ENCODE peak calls at places on chromosomes 5 and 9, in four cellular contexts. One of them, this sample, is unnamed.

GRCh38 chr5:133706732-133707430 is 94.5 kb upstream of the FSTL4 start:
- DNase-seq in activated CD8-positive, alpha-beta T cell treated with anti-CD3 and anti-CD28 coated beads for 36 hours: no peak
- DNase-seq in SJSA1: no peak
- DNase-seq in body of pancreas: no peak
- DNase-seq in this sample: no peak

GRCh38 chr5:133487093-133487492 is 125.2 kb downstream of the FSTL4 start:
- DNase-seq in activated CD8-positive, alpha-beta T cell treated with anti-CD3 and anti-CD28 coated beads for 36 hours: no peak
- DNase-seq in SJSA1: no peak
- DNase-seq in body of pancreas: no peak
- DNase-seq in this sample: no peak

GRCh38 chr5:153122416-153122815 is 368.1 kb upstream of the GRIA1 start:
- DNase-seq in activated CD8-positive, alpha-beta T cell treated with anti-CD3 and anti-CD28 coated beads for 36 hours: no peak
- DNase-seq in SJSA1: no peak
- DNase-seq in body of pancreas: no peak
- DNase-seq in this sample: no peak

GRCh38 chr9:107190031-107190935 is 92.8 kb upstream of the RAD23B start:
- DNase-seq in activated CD8-positive, alpha-beta T cell treated with anti-CD3 and anti-CD28 coated beads for 36 hours: no peak
- DNase-seq in SJSA1: peak
- DNase-seq in body of pancreas: no peak
- DNase-seq in this sample: no peak

GRCh38 chr9:32811251-32811650 is 27.9 kb downstream of the TMEM215 start:
- DNase-seq in activated CD8-positive, alpha-beta T cell treated with anti-CD3 and anti-CD28 coated beads for 36 hours: no peak
- DNase-seq in SJSA1: no peak
- DNase-seq in body of pancreas: no peak
- DNase-seq in this sample: no peak

GRCh38 chr5:75707911-75708509 is 9.2 kb downstream of the POC5 start:
- DNase-seq in activated CD8-positive, alpha-beta T cell treated with anti-CD3 and anti-CD28 coated beads for 36 hours: no peak
- DNase-seq in SJSA1: no peak
- DNase-seq in body of pancreas: no peak
- DNase-seq in this sample: no peak

GRCh38 chr5:179553875-179554274 is 3.5 kb downstream of the RUFY1 start:
- DNase-seq in activated CD8-positive, alpha-beta T cell treated with anti-CD3 and anti-CD28 coated beads for 36 hours: no peak
- DNase-seq in SJSA1: no peak
- DNase-seq in body of pancreas: no peak
- DNase-seq in this sample: no peak

GRCh38 chr9:137299938-137300337 is 2.1 kb downstream of the NRARP start:
- DNase-seq in activated CD8-positive, alpha-beta T cell treated with anti-CD3 and anti-CD28 coated beads for 36 hours: no peak
- DNase-seq in SJSA1: no peak
- DNase-seq in body of pancreas: peak
- DNase-seq in this sample: no peak

GRCh38 chr9:11128156-11128555 is 515.4 kb upstream of the PTPRD start:
- DNase-seq in activated CD8-positive, alpha-beta T cell treated with anti-CD3 and anti-CD28 coated beads for 36 hours: no peak
- DNase-seq in SJSA1: no peak
- DNase-seq in body of pancreas: no peak
- DNase-seq in this sample: no peak

GRCh38 chr5:9596833-9597232 is 33.3 kb downstream of the TAS2R1 start:
- DNase-seq in activated CD8-positive, alpha-beta T cell treated with anti-CD3 and anti-CD28 coated beads for 36 hours: no peak
- DNase-seq in SJSA1: peak
- DNase-seq in body of pancreas: peak
- DNase-seq in this sample: no peak

GRCh38 chr5:129460951-129461815 is 1.1 kb downstream of the ADAMTS19 start:
- DNase-seq in activated CD8-positive, alpha-beta T cell treated with anti-CD3 and anti-CD28 coated beads for 36 hours: peak
- DNase-seq in SJSA1: no peak
- DNase-seq in body of pancreas: peak
- DNase-seq in this sample: peak

GRCh38 chr9:69621735-69622460 is 50.3 kb downstream of the APBA1 start:
- DNase-seq in activated CD8-positive, alpha-beta T cell treated with anti-CD3 and anti-CD28 coated beads for 36 hours: no peak
- DNase-seq in SJSA1: no peak
- DNase-seq in body of pancreas: no peak
- DNase-seq in this sample: no peak

GRCh38 chr5:91382530-91383026 is 539 bp downstream of the ARRDC3 start:
- DNase-seq in activated CD8-positive, alpha-beta T cell treated with anti-CD3 and anti-CD28 coated beads for 36 hours: peak
- DNase-seq in SJSA1: peak
- DNase-seq in body of pancreas: peak
- DNase-seq in this sample: no peak

GRCh38 chr9:107345327-107345726 is 62.2 kb downstream of the RAD23B start:
- DNase-seq in activated CD8-positive, alpha-beta T cell treated with anti-CD3 and anti-CD28 coated beads for 36 hours: no peak
- DNase-seq in SJSA1: no peak
- DNase-seq in body of pancreas: no peak
- DNase-seq in this sample: no peak

GRCh38 chr5:5276471-5276870 is 136.3 kb downstream of the ADAMTS16 start:
- DNase-seq in activated CD8-positive, alpha-beta T cell treated with anti-CD3 and anti-CD28 coated beads for 36 hours: no peak
- DNase-seq in SJSA1: no peak
- DNase-seq in body of pancreas: no peak
- DNase-seq in this sample: no peak

GRCh38 chr9:18658764-18659705 is 185.1 kb downstream of the ADAMTSL1 start:
- DNase-seq in activated CD8-positive, alpha-beta T cell treated with anti-CD3 and anti-CD28 coated beads for 36 hours: no peak
- DNase-seq in SJSA1: peak
- DNase-seq in body of pancreas: no peak
- DNase-seq in this sample: no peak

GRCh38 chr9:126151031-126151670 is 175.5 kb upstream of the MVB12B start:
- DNase-seq in activated CD8-positive, alpha-beta T cell treated with anti-CD3 and anti-CD28 coated beads for 36 hours: no peak
- DNase-seq in SJSA1: no peak
- DNase-seq in body of pancreas: peak
- DNase-seq in this sample: no peak

GRCh38 chr5:73442152-73442860 is 6.3 kb downstream of the FOXD1 start:
- DNase-seq in activated CD8-positive, alpha-beta T cell treated with anti-CD3 and anti-CD28 coated beads for 36 hours: no peak
- DNase-seq in SJSA1: no peak
- DNase-seq in body of pancreas: no peak
- DNase-seq in this sample: no peak

GRCh38 chr5:156312897-156313680 is 13.9 kb upstream of the SGCD start:
- DNase-seq in activated CD8-positive, alpha-beta T cell treated with anti-CD3 and anti-CD28 coated beads for 36 hours: no peak
- DNase-seq in SJSA1: no peak
- DNase-seq in body of pancreas: no peak
- DNase-seq in this sample: no peak

GRCh38 chr9:112299514-112299913 is 33.9 kb downstream of the PTBP3 start:
- DNase-seq in activated CD8-positive, alpha-beta T cell treated with anti-CD3 and anti-CD28 coated beads for 36 hours: no peak
- DNase-seq in SJSA1: no peak
- DNase-seq in body of pancreas: no peak
- DNase-seq in this sample: no peak

GRCh38 chr9:97109194-97109811 is 70.4 kb upstream of the CTSV start:
- DNase-seq in activated CD8-positive, alpha-beta T cell treated with anti-CD3 and anti-CD28 coated beads for 36 hours: peak
- DNase-seq in SJSA1: no peak
- DNase-seq in body of pancreas: peak
- DNase-seq in this sample: peak

GRCh38 chr9:134388976-134389375 is 62.7 kb downstream of the RXRA start:
- DNase-seq in activated CD8-positive, alpha-beta T cell treated with anti-CD3 and anti-CD28 coated beads for 36 hours: no peak
- DNase-seq in SJSA1: no peak
- DNase-seq in body of pancreas: no peak
- DNase-seq in this sample: no peak

GRCh38 chr9:104977168-104977567 is 49.2 kb upstream of the ABCA1 start:
- DNase-seq in activated CD8-positive, alpha-beta T cell treated with anti-CD3 and anti-CD28 coated beads for 36 hours: no peak
- DNase-seq in SJSA1: no peak
- DNase-seq in body of pancreas: no peak
- DNase-seq in this sample: no peak

GRCh38 chr5:154205441-154206117 is 15.0 kb downstream of the GALNT10 start:
- DNase-seq in activated CD8-positive, alpha-beta T cell treated with anti-CD3 and anti-CD28 coated beads for 36 hours: no peak
- DNase-seq in SJSA1: peak
- DNase-seq in body of pancreas: no peak
- DNase-seq in this sample: no peak

GRCh38 chr9:90023861-90024260 is 419.0 kb downstream of the GADD45G start:
- DNase-seq in activated CD8-positive, alpha-beta T cell treated with anti-CD3 and anti-CD28 coated beads for 36 hours: no peak
- DNase-seq in SJSA1: no peak
- DNase-seq in body of pancreas: no peak
- DNase-seq in this sample: no peak

GRCh38 chr5:17190242-17190778 is 27.1 kb upstream of the BASP1 start:
- DNase-seq in activated CD8-positive, alpha-beta T cell treated with anti-CD3 and anti-CD28 coated beads for 36 hours: no peak
- DNase-seq in SJSA1: peak
- DNase-seq in body of pancreas: no peak
- DNase-seq in this sample: no peak

GRCh38 chr9:72979405-72980100 is 26.7 kb upstream of the ALDH1A1 start:
- DNase-seq in activated CD8-positive, alpha-beta T cell treated with anti-CD3 and anti-CD28 coated beads for 36 hours: no peak
- DNase-seq in SJSA1: no peak
- DNase-seq in body of pancreas: no peak
- DNase-seq in this sample: no peak

GRCh38 chr5:126855266-126855665 is 78.3 kb downstream of the LMNB1 start:
- DNase-seq in activated CD8-positive, alpha-beta T cell treated with anti-CD3 and anti-CD28 coated beads for 36 hours: peak
- DNase-seq in SJSA1: no peak
- DNase-seq in body of pancreas: no peak
- DNase-seq in this sample: no peak

GRCh38 chr5:27341342-27341741 is 303.0 kb upstream of the CDH9 start:
- DNase-seq in activated CD8-positive, alpha-beta T cell treated with anti-CD3 and anti-CD28 coated beads for 36 hours: no peak
- DNase-seq in SJSA1: no peak
- DNase-seq in body of pancreas: no peak
- DNase-seq in this sample: no peak

GRCh38 chr5:176778921-176779465 is 31.4 kb upstream of the UNC5A start:
- DNase-seq in activated CD8-positive, alpha-beta T cell treated with anti-CD3 and anti-CD28 coated beads for 36 hours: no peak
- DNase-seq in SJSA1: no peak
- DNase-seq in body of pancreas: no peak
- DNase-seq in this sample: no peak

GRCh38 chr9:137194909-137195308 is 5.6 kb downstream of the TPRN start:
- DNase-seq in activated CD8-positive, alpha-beta T cell treated with anti-CD3 and anti-CD28 coated beads for 36 hours: no peak
- DNase-seq in SJSA1: no peak
- DNase-seq in body of pancreas: peak
- DNase-seq in this sample: no peak

GRCh38 chr9:122946486-122947003 is 5.7 kb downstream of the RABGAP1 start:
- DNase-seq in activated CD8-positive, alpha-beta T cell treated with anti-CD3 and anti-CD28 coated beads for 36 hours: no peak
- DNase-seq in SJSA1: no peak
- DNase-seq in body of pancreas: no peak
- DNase-seq in this sample: no peak

GRCh38 chr5:142915840-142916424 is 145.8 kb downstream of the ARHGAP26 start:
- DNase-seq in activated CD8-positive, alpha-beta T cell treated with anti-CD3 and anti-CD28 coated beads for 36 hours: peak
- DNase-seq in SJSA1: no peak
- DNase-seq in body of pancreas: peak
- DNase-seq in this sample: no peak

GRCh38 chr5:40678021-40678939 is 1.4 kb upstream of the PTGER4 start:
- DNase-seq in activated CD8-positive, alpha-beta T cell treated with anti-CD3 and anti-CD28 coated beads for 36 hours: peak
- DNase-seq in SJSA1: peak
- DNase-seq in body of pancreas: no peak
- DNase-seq in this sample: no peak

GRCh38 chr9:12923472-12924009 is 148.7 kb downstream of the LURAP1L start:
- DNase-seq in activated CD8-positive, alpha-beta T cell treated with anti-CD3 and anti-CD28 coated beads for 36 hours: no peak
- DNase-seq in SJSA1: no peak
- DNase-seq in body of pancreas: peak
- DNase-seq in this sample: no peak

GRCh38 chr9:93669958-93670207 is 93.5 kb downstream of the PHF2 start:
- DNase-seq in activated CD8-positive, alpha-beta T cell treated with anti-CD3 and anti-CD28 coated beads for 36 hours: no peak
- DNase-seq in SJSA1: no peak
- DNase-seq in body of pancreas: no peak
- DNase-seq in this sample: no peak

GRCh38 chr9:84538879-84539278 is 130.7 kb upstream of the NTRK2 start:
- DNase-seq in activated CD8-positive, alpha-beta T cell treated with anti-CD3 and anti-CD28 coated beads for 36 hours: no peak
- DNase-seq in SJSA1: no peak
- DNase-seq in body of pancreas: no peak
- DNase-seq in this sample: no peak

GRCh38 chr5:91332267-91333044 is 50.7 kb downstream of the ARRDC3 start:
- DNase-seq in activated CD8-positive, alpha-beta T cell treated with anti-CD3 and anti-CD28 coated beads for 36 hours: peak
- DNase-seq in SJSA1: peak
- DNase-seq in body of pancreas: no peak
- DNase-seq in this sample: no peak

GRCh38 chr5:150632305-150633160 is 7.9 kb upstream of the SYNPO start:
- DNase-seq in activated CD8-positive, alpha-beta T cell treated with anti-CD3 and anti-CD28 coated beads for 36 hours: no peak
- DNase-seq in SJSA1: peak
- DNase-seq in body of pancreas: no peak
- DNase-seq in this sample: no peak

This sample was measured in HuH-7.5.